ENCODE peak calls at places on chromosomes 11 and 22, in ten cellular contexts. One of them, this sample, is unnamed.
A peak's percentile ranks its signal among the peaks of the same experiment; 100 is the strongest.

GRCh38 chr22:21927174-21927823 is 25.3 kb downstream of the PPM1F start:
- DNase-seq in choroid plexus epithelial cell: no peak
- DNase-seq in GM12865: no peak
- DNase-seq in activated CD4-positive, alpha-beta memory T cell treated with anti-CD3 and anti-CD28 coated beads, Interleukin-2, amount 10 ng/mL, durations not matched to agents 7 days and 5 days: no peak
- DNase-seq in T-helper 9 cell: no peak
- DNase-seq in HFF-Myc: no peak
- DNase-seq in NCI-H146: no peak
- DNase-seq in NCI-H1417: no peak
- DNase-seq in mucosa of descending colon: no peak
- DNase-seq in AG04449: no peak
- DNase-seq in this sample: no peak

GRCh38 chr11:28058333-28058732 is 49.6 kb downstream of the KIF18A start:
- DNase-seq in activated CD4-positive, alpha-beta memory T cell treated with anti-CD3 and anti-CD28 coated beads, Interleukin-2, amount 10 ng/mL, durations not matched to agents 7 days and 5 days: no peak
- DNase-seq in HFF-Myc: no peak
- DNase-seq in NCI-H146: no peak
- DNase-seq in AG04449: peak; percentile 31
- DNase-seq in T-helper 9 cell: no peak
- DNase-seq in mucosa of descending colon: no peak
- DNase-seq in NCI-H1417: no peak
- DNase-seq in GM12865: no peak
- DNase-seq in choroid plexus epithelial cell: peak; percentile 60
- DNase-seq in this sample: no peak

GRCh38 chr11:43602670-43603069 is 77.9 kb upstream of the HSD17B12 start:
- DNase-seq in activated CD4-positive, alpha-beta memory T cell treated with anti-CD3 and anti-CD28 coated beads, Interleukin-2, amount 10 ng/mL, durations not matched to agents 7 days and 5 days: no peak
- DNase-seq in NCI-H146: no peak
- DNase-seq in T-helper 9 cell: no peak
- DNase-seq in mucosa of descending colon: no peak
- DNase-seq in HFF-Myc: no peak
- DNase-seq in NCI-H1417: no peak
- DNase-seq in choroid plexus epithelial cell: no peak
- DNase-seq in GM12865: no peak
- DNase-seq in AG04449: no peak
- DNase-seq in this sample: no peak

GRCh38 chr11:84103096-84103495 is 816.9 kb upstream of the CCDC90B start:
- DNase-seq in HFF-Myc: no peak
- DNase-seq in NCI-H146: no peak
- DNase-seq in GM12865: no peak
- DNase-seq in T-helper 9 cell: no peak
- DNase-seq in mucosa of descending colon: no peak
- DNase-seq in activated CD4-positive, alpha-beta memory T cell treated with anti-CD3 and anti-CD28 coated beads, Interleukin-2, amount 10 ng/mL, durations not matched to agents 7 days and 5 days: no peak
- DNase-seq in AG04449: no peak
- DNase-seq in choroid plexus epithelial cell: no peak
- DNase-seq in NCI-H1417: peak; percentile 53
- DNase-seq in this sample: no peak

GRCh38 chr11:46666982-46667590 is 33.3 kb downstream of the ARHGAP1 start:
- DNase-seq in NCI-H146: no peak
- DNase-seq in GM12865: no peak
- DNase-seq in NCI-H1417: no peak
- DNase-seq in activated CD4-positive, alpha-beta memory T cell treated with anti-CD3 and anti-CD28 coated beads, Interleukin-2, amount 10 ng/mL, durations not matched to agents 7 days and 5 days: no peak
- DNase-seq in T-helper 9 cell: no peak
- DNase-seq in mucosa of descending colon: no peak
- DNase-seq in choroid plexus epithelial cell: peak; percentile 57
- DNase-seq in AG04449: no peak
- DNase-seq in HFF-Myc: no peak
- DNase-seq in this sample: no peak

GRCh38 chr11:36362902-36363301 is 66.8 kb downstream of the PRR5L start:
- DNase-seq in activated CD4-positive, alpha-beta memory T cell treated with anti-CD3 and anti-CD28 coated beads, Interleukin-2, amount 10 ng/mL, durations not matched to agents 7 days and 5 days: no peak
- DNase-seq in T-helper 9 cell: no peak
- DNase-seq in GM12865: no peak
- DNase-seq in mucosa of descending colon: no peak
- DNase-seq in NCI-H146: no peak
- DNase-seq in HFF-Myc: no peak
- DNase-seq in NCI-H1417: no peak
- DNase-seq in AG04449: peak; percentile 77
- DNase-seq in choroid plexus epithelial cell: peak; percentile 82
- DNase-seq in this sample: no peak

GRCh38 chr11:20388096-20389055 is 860 bp downstream of the PRMT3 start:
- DNase-seq in NCI-H1417: peak; percentile 65
- DNase-seq in T-helper 9 cell: no peak
- DNase-seq in GM12865: peak; percentile 19
- DNase-seq in NCI-H146: no peak
- DNase-seq in choroid plexus epithelial cell: no peak
- DNase-seq in activated CD4-positive, alpha-beta memory T cell treated with anti-CD3 and anti-CD28 coated beads, Interleukin-2, amount 10 ng/mL, durations not matched to agents 7 days and 5 days: no peak
- DNase-seq in HFF-Myc: no peak
- DNase-seq in AG04449: no peak
- DNase-seq in mucosa of descending colon: no peak
- DNase-seq in this sample: no peak

GRCh38 chr11:117458275-117459120 is 130.8 kb downstream of the CEP164 start:
- DNase-seq in HFF-Myc: no peak
- DNase-seq in NCI-H1417: peak; percentile 55
- DNase-seq in choroid plexus epithelial cell: no peak
- DNase-seq in mucosa of descending colon: no peak
- DNase-seq in AG04449: no peak
- DNase-seq in GM12865: peak; percentile 80
- DNase-seq in NCI-H146: no peak
- DNase-seq in activated CD4-positive, alpha-beta memory T cell treated with anti-CD3 and anti-CD28 coated beads, Interleukin-2, amount 10 ng/mL, durations not matched to agents 7 days and 5 days: no peak
- DNase-seq in T-helper 9 cell: no peak
- DNase-seq in this sample: peak; percentile 39

GRCh38 chr11:95977534-95978174 is 53.7 kb upstream of the MTMR2 start:
- DNase-seq in activated CD4-positive, alpha-beta memory T cell treated with anti-CD3 and anti-CD28 coated beads, Interleukin-2, amount 10 ng/mL, durations not matched to agents 7 days and 5 days: no peak
- DNase-seq in T-helper 9 cell: no peak
- DNase-seq in choroid plexus epithelial cell: peak; percentile 58
- DNase-seq in mucosa of descending colon: no peak
- DNase-seq in HFF-Myc: no peak
- DNase-seq in NCI-H146: no peak
- DNase-seq in NCI-H1417: no peak
- DNase-seq in AG04449: no peak
- DNase-seq in GM12865: no peak
- DNase-seq in this sample: no peak

GRCh38 chr11:128205796-128206195 is 381.6 kb downstream of the ETS1 start:
- DNase-seq in AG04449: no peak
- DNase-seq in GM12865: no peak
- DNase-seq in NCI-H1417: no peak
- DNase-seq in activated CD4-positive, alpha-beta memory T cell treated with anti-CD3 and anti-CD28 coated beads, Interleukin-2, amount 10 ng/mL, durations not matched to agents 7 days and 5 days: no peak
- DNase-seq in HFF-Myc: no peak
- DNase-seq in T-helper 9 cell: no peak
- DNase-seq in NCI-H146: no peak
- DNase-seq in mucosa of descending colon: no peak
- DNase-seq in choroid plexus epithelial cell: no peak
- DNase-seq in this sample: no peak

GRCh38 chr11:77071671-77072605 is 5.2 kb downstream of the CAPN5 start:
- DNase-seq in activated CD4-positive, alpha-beta memory T cell treated with anti-CD3 and anti-CD28 coated beads, Interleukin-2, amount 10 ng/mL, durations not matched to agents 7 days and 5 days: no peak
- DNase-seq in choroid plexus epithelial cell: peak; percentile 24
- DNase-seq in HFF-Myc: no peak
- DNase-seq in mucosa of descending colon: peak; percentile 46
- DNase-seq in AG04449: no peak
- DNase-seq in T-helper 9 cell: no peak
- DNase-seq in NCI-H146: no peak
- DNase-seq in NCI-H1417: no peak
- DNase-seq in GM12865: no peak
- DNase-seq in this sample: no peak

GRCh38 chr11:15905815-15906214 is 450.5 kb downstream of the SOX6 start:
- DNase-seq in AG04449: no peak
- DNase-seq in NCI-H1417: no peak
- DNase-seq in activated CD4-positive, alpha-beta memory T cell treated with anti-CD3 and anti-CD28 coated beads, Interleukin-2, amount 10 ng/mL, durations not matched to agents 7 days and 5 days: no peak
- DNase-seq in HFF-Myc: no peak
- DNase-seq in NCI-H146: no peak
- DNase-seq in mucosa of descending colon: no peak
- DNase-seq in T-helper 9 cell: no peak
- DNase-seq in GM12865: no peak
- DNase-seq in choroid plexus epithelial cell: no peak
- DNase-seq in this sample: no peak

GRCh38 chr11:93857413-93858185 is 7.2 kb upstream of the VSTM5 start:
- DNase-seq in choroid plexus epithelial cell: peak; percentile 40
- DNase-seq in GM12865: no peak
- DNase-seq in HFF-Myc: no peak
- DNase-seq in mucosa of descending colon: no peak
- DNase-seq in T-helper 9 cell: no peak
- DNase-seq in NCI-H146: no peak
- DNase-seq in activated CD4-positive, alpha-beta memory T cell treated with anti-CD3 and anti-CD28 coated beads, Interleukin-2, amount 10 ng/mL, durations not matched to agents 7 days and 5 days: no peak
- DNase-seq in AG04449: no peak
- DNase-seq in NCI-H1417: no peak
- DNase-seq in this sample: no peak

GRCh38 chr11:47186937-47187681 is 875 bp upstream of the PACSIN3 start:
- DNase-seq in GM12865: peak; percentile 61
- DNase-seq in choroid plexus epithelial cell: peak; percentile 47
- DNase-seq in HFF-Myc: no peak
- DNase-seq in AG04449: no peak
- DNase-seq in mucosa of descending colon: peak; percentile 45
- DNase-seq in T-helper 9 cell: no peak
- DNase-seq in activated CD4-positive, alpha-beta memory T cell treated with anti-CD3 and anti-CD28 coated beads, Interleukin-2, amount 10 ng/mL, durations not matched to agents 7 days and 5 days: peak; percentile 49
- DNase-seq in NCI-H146: no peak
- DNase-seq in NCI-H1417: no peak
- DNase-seq in this sample: no peak

GRCh38 chr11:61378713-61379313 is 13.6 kb upstream of the TMEM216 start:
- DNase-seq in AG04449: peak; percentile 92
- DNase-seq in choroid plexus epithelial cell: peak; percentile 98
- DNase-seq in NCI-H1417: no peak
- DNase-seq in activated CD4-positive, alpha-beta memory T cell treated with anti-CD3 and anti-CD28 coated beads, Interleukin-2, amount 10 ng/mL, durations not matched to agents 7 days and 5 days: no peak
- DNase-seq in HFF-Myc: peak; percentile 59
- DNase-seq in mucosa of descending colon: no peak
- DNase-seq in GM12865: no peak
- DNase-seq in T-helper 9 cell: no peak
- DNase-seq in NCI-H146: no peak
- DNase-seq in this sample: no peak

GRCh38 chr11:1202776-1203504 is 19.9 kb upstream of the MUC5B start:
- DNase-seq in GM12865: peak; percentile 47
- DNase-seq in HFF-Myc: no peak
- DNase-seq in choroid plexus epithelial cell: peak; percentile 51
- DNase-seq in T-helper 9 cell: peak; percentile 59
- DNase-seq in NCI-H146: peak; percentile 45
- DNase-seq in NCI-H1417: peak; percentile 46
- DNase-seq in activated CD4-positive, alpha-beta memory T cell treated with anti-CD3 and anti-CD28 coated beads, Interleukin-2, amount 10 ng/mL, durations not matched to agents 7 days and 5 days: peak; percentile 62
- DNase-seq in mucosa of descending colon: peak; percentile 84
- DNase-seq in AG04449: no peak
- DNase-seq in this sample: peak; percentile 73

GRCh38 chr22:50607366-50608020 is 6.9 kb downstream of the MAPK8IP2 start:
- DNase-seq in GM12865: no peak
- DNase-seq in HFF-Myc: no peak
- DNase-seq in mucosa of descending colon: no peak
- DNase-seq in activated CD4-positive, alpha-beta memory T cell treated with anti-CD3 and anti-CD28 coated beads, Interleukin-2, amount 10 ng/mL, durations not matched to agents 7 days and 5 days: no peak
- DNase-seq in choroid plexus epithelial cell: no peak
- DNase-seq in NCI-H146: no peak
- DNase-seq in T-helper 9 cell: no peak
- DNase-seq in NCI-H1417: no peak
- DNase-seq in AG04449: no peak
- DNase-seq in this sample: no peak

GRCh38 chr22:36541831-36542391 is 12.9 kb upstream of the EIF3D start:
- DNase-seq in GM12865: no peak
- DNase-seq in NCI-H146: no peak
- DNase-seq in T-helper 9 cell: no peak
- DNase-seq in AG04449: peak; percentile 72
- DNase-seq in mucosa of descending colon: no peak
- DNase-seq in choroid plexus epithelial cell: peak; percentile 87
- DNase-seq in HFF-Myc: peak; percentile 65
- DNase-seq in NCI-H1417: no peak
- DNase-seq in activated CD4-positive, alpha-beta memory T cell treated with anti-CD3 and anti-CD28 coated beads, Interleukin-2, amount 10 ng/mL, durations not matched to agents 7 days and 5 days: peak; percentile 64
- DNase-seq in this sample: no peak

GRCh38 chr22:48838846-48839730 is 988.6 kb downstream of the BRD1 start:
- DNase-seq in NCI-H146: peak; percentile 30
- DNase-seq in mucosa of descending colon: no peak
- DNase-seq in T-helper 9 cell: no peak
- DNase-seq in GM12865: no peak
- DNase-seq in AG04449: no peak
- DNase-seq in activated CD4-positive, alpha-beta memory T cell treated with anti-CD3 and anti-CD28 coated beads, Interleukin-2, amount 10 ng/mL, durations not matched to agents 7 days and 5 days: no peak
- DNase-seq in HFF-Myc: no peak
- DNase-seq in NCI-H1417: no peak
- DNase-seq in choroid plexus epithelial cell: no peak
- DNase-seq in this sample: no peak

GRCh38 chr11:119757378-119757777 is 28.4 kb upstream of the NECTIN1 start:
- DNase-seq in AG04449: no peak
- DNase-seq in T-helper 9 cell: no peak
- DNase-seq in GM12865: no peak
- DNase-seq in NCI-H146: no peak
- DNase-seq in choroid plexus epithelial cell: no peak
- DNase-seq in mucosa of descending colon: no peak
- DNase-seq in activated CD4-positive, alpha-beta memory T cell treated with anti-CD3 and anti-CD28 coated beads, Interleukin-2, amount 10 ng/mL, durations not matched to agents 7 days and 5 days: no peak
- DNase-seq in HFF-Myc: no peak
- DNase-seq in NCI-H1417: no peak
- DNase-seq in this sample: no peak

GRCh38 chr11:2268911-2269600 is 1.3 kb downstream of the ASCL2 start:
- DNase-seq in T-helper 9 cell: peak; percentile 26
- DNase-seq in HFF-Myc: no peak
- DNase-seq in NCI-H146: peak; percentile 57
- DNase-seq in mucosa of descending colon: peak; percentile 63
- DNase-seq in NCI-H1417: no peak
- DNase-seq in AG04449: no peak
- DNase-seq in GM12865: no peak
- DNase-seq in activated CD4-positive, alpha-beta memory T cell treated with anti-CD3 and anti-CD28 coated beads, Interleukin-2, amount 10 ng/mL, durations not matched to agents 7 days and 5 days: peak; percentile 62
- DNase-seq in choroid plexus epithelial cell: peak; percentile 10
- DNase-seq in this sample: no peak

GRCh38 chr22:23514317-23515038 is 65.6 kb downstream of the IGLL1 start:
- DNase-seq in NCI-H146: no peak
- DNase-seq in NCI-H1417: no peak
- DNase-seq in mucosa of descending colon: no peak
- DNase-seq in HFF-Myc: no peak
- DNase-seq in AG04449: no peak
- DNase-seq in choroid plexus epithelial cell: no peak
- DNase-seq in T-helper 9 cell: no peak
- DNase-seq in GM12865: no peak
- DNase-seq in activated CD4-positive, alpha-beta memory T cell treated with anti-CD3 and anti-CD28 coated beads, Interleukin-2, amount 10 ng/mL, durations not matched to agents 7 days and 5 days: no peak
- DNase-seq in this sample: no peak

GRCh38 chr11:71080239-71081097 is 171.9 kb downstream of the SHANK2 start:
- DNase-seq in activated CD4-positive, alpha-beta memory T cell treated with anti-CD3 and anti-CD28 coated beads, Interleukin-2, amount 10 ng/mL, durations not matched to agents 7 days and 5 days: peak; percentile 41
- DNase-seq in GM12865: peak; percentile 82
- DNase-seq in NCI-H1417: peak; percentile 94
- DNase-seq in T-helper 9 cell: peak; percentile 2
- DNase-seq in NCI-H146: peak; percentile 92
- DNase-seq in AG04449: peak; percentile 3
- DNase-seq in HFF-Myc: peak; percentile 15
- DNase-seq in mucosa of descending colon: peak; percentile 63
- DNase-seq in choroid plexus epithelial cell: peak; percentile 73
- DNase-seq in this sample: peak; percentile 43

GRCh38 chr11:32531528-32531927 is 52.1 kb upstream of the EIF3M start:
- DNase-seq in AG04449: no peak
- DNase-seq in mucosa of descending colon: no peak
- DNase-seq in NCI-H1417: no peak
- DNase-seq in choroid plexus epithelial cell: peak; percentile 18
- DNase-seq in GM12865: no peak
- DNase-seq in NCI-H146: no peak
- DNase-seq in T-helper 9 cell: no peak
- DNase-seq in HFF-Myc: no peak
- DNase-seq in activated CD4-positive, alpha-beta memory T cell treated with anti-CD3 and anti-CD28 coated beads, Interleukin-2, amount 10 ng/mL, durations not matched to agents 7 days and 5 days: no peak
- DNase-seq in this sample: no peak